ENCODE peak calls at places on chromosomes 13 and 19, in five cellular contexts. X is thoracic aorta, Z is GM12865, K is cardiac muscle cell, P is H1. J is an unnamed sample.

GRCh38 chr19:19530423-19530804 is 1.7 kb downstream of the YJEFN3 start:
- DNase-seq in P (no peak), K (no peak), X (no peak), Z (no peak), J (no peak)

GRCh38 chr13:113402471-113403254 is 38.7 kb upstream of the GRTP1 start:
- DNase-seq in X (no peak), K (no peak), Z (no peak), P (no peak), J (no peak)

GRCh38 chr13:26342898-26343297 is 89.0 kb downstream of the CDK8 start:
- DNase-seq in Z (no peak), K (no peak), P (no peak), X (no peak), J (no peak)

GRCh38 chr19:18093439-18094161 is 4.0 kb upstream of the MAST3 start:
- DNase-seq in X (no peak), K (no peak), Z (no peak), P (no peak), J (no peak)

GRCh38 chr19:35344511-35345031 is 3.1 kb upstream of the FFAR1 start:
- DNase-seq in P (peak), Z (no peak), K (no peak), X (no peak), J (peak)

GRCh38 chr19:47742636-47743035 is 2.7 kb upstream of the NOP53 start:
- DNase-seq in P (no peak), Z (no peak), K (no peak), X (no peak), J (no peak)

GRCh38 chr13:30864352-30865130 is 41.5 kb upstream of the MEDAG start:
- DNase-seq in P (no peak), Z (no peak), X (no peak), K (no peak), J (no peak)

GRCh38 chr13:62300021-62300420 is 884.4 kb upstream of the PCDH20 start:
- DNase-seq in P (no peak), K (no peak), X (no peak), Z (no peak), J (no peak)

GRCh38 chr19:18479964-18480723 is 41.7 kb downstream of the ELL start:
- DNase-seq in K (no peak), X (peak), Z (no peak), P (no peak), J (no peak)

GRCh38 chr13:96822900-96823299 is 171.4 kb downstream of the OXGR1 start:
- DNase-seq in Z (peak), P (no peak), K (peak), X (no peak), J (no peak)

GRCh38 chr13:58455094-58455493 is 823.5 kb downstream of the PCDH17 start:
- DNase-seq in X (no peak), P (no peak), K (no peak), Z (no peak), J (no peak)

GRCh38 chr13:91632071-91632470 is 233.7 kb downstream of the GPC5 start:
- DNase-seq in X (no peak), Z (no peak), P (no peak), K (no peak), J (no peak)

GRCh38 chr13:50116430-50116973 is 101.3 kb downstream of the KCNRG start:
- DNase-seq in K (no peak), P (no peak), X (no peak), Z (no peak), J (no peak)

GRCh38 chr13:84896128-84896527 is 903.1 kb downstream of the SLITRK6 start:
- DNase-seq in Z (peak), P (peak), X (no peak), K (peak), J (no peak)

GRCh38 chr13:48531416-48532145 is 1.3 kb downstream of the RCBTB2 start:
- DNase-seq in Z (peak), P (no peak), K (no peak), X (no peak), J (no peak)

GRCh38 chr13:20174656-20175405 is 14.0 kb upstream of the GJA3 start:
- DNase-seq in Z (peak), K (no peak), X (peak), P (no peak), J (peak)

GRCh38 chr13:40440990-40441820 is 225.2 kb downstream of the FOXO1 start:
- DNase-seq in Z (no peak), P (no peak), K (peak), X (peak), J (no peak)

GRCh38 chr13:75139291-75139690 is 342.7 kb downstream of the TBC1D4 start:
- DNase-seq in X (no peak), K (no peak), P (no peak), Z (no peak), J (no peak)

DNA sequence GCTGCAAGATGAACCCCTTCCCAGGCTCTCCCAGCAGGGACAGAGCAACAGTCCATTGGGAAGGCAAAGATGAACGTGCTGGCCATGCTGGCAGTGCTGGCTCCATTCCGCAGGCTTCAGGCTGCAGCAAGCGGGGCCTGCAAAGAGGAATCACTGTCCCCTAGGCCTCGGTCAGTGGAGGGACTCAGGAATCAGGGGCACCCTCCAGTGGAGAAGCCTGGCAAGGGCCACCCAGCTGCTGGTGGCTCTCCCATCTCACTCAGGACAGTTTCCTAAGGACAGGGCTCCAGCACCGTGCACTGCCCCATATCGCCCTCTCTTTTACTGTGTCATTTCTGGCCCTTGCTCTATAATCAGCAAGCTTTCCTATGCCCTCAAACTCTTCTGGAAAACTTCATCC is 498.6 kb downstream of the EFNB2 start:
- DNase-seq in Z (no peak), X (no peak), P (peak), K (peak), J (no peak)
- TF ChIP-seq CTCF in Z (no peak), X (no peak), P (peak), K (no peak), J (no peak)

DNA sequence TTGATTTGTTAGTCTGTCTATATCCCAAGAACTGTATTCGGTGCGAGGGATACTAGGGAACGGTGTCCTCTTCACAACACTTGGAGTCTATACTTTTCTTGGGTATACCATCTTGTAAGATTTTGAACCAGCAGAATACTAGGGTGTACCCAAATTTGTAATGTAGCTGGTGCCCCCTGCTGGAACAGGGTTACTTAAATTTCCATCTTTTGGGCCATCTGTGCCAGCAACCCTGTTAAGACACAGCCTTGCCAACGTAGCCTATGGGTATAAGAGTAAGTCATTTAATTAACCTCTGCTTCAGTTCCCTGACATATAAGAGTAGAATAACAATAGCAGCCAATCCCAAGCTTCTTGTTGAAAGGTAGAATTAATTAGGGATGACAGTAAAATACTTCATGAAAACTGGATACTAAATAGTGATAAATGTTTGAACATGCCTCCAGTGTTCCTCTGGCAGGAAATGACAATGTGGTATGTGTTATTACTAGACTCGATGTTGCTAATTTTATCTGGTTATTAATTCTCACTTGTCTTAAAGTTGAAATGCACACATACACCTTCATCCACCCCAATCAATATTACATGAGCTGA is 607.6 kb downstream of the FGF9 start:
- DNase-seq in P (peak), X (no peak), K (peak), Z (peak), J (peak)
- TF ChIP-seq CTCF in P (no peak), X (peak), K (peak), Z (peak), J (no peak)

GRCh38 chr19:49017041-49017665 is at the start of gene LHB:
- DNase-seq in K (no peak), X (no peak), Z (no peak), P (no peak), J (no peak)

GRCh38 chr19:49019242-49019932 is 2.5 kb upstream of the LHB start:
- DNase-seq in K (peak), Z (peak), X (no peak), P (peak), J (peak)

GRCh38 chr19:49020342-49020741 is 3.5 kb upstream of the LHB start:
- DNase-seq in Z (no peak), X (no peak), K (no peak), P (peak), J (no peak)

GRCh38 chr19:49016067-49016839 is 638 bp downstream of the LHB start:
- DNase-seq in K (no peak), X (no peak), Z (no peak), P (no peak), J (no peak)

GRCh38 chr19:49017666-49018351 is 918 bp upstream of the LHB start:
- DNase-seq in Z (peak), K (peak), X (no peak), P (peak), J (no peak)
- TF ChIP-seq CTCF in Z (peak), K (peak), X (peak), P (peak), J (no peak)

DNA sequence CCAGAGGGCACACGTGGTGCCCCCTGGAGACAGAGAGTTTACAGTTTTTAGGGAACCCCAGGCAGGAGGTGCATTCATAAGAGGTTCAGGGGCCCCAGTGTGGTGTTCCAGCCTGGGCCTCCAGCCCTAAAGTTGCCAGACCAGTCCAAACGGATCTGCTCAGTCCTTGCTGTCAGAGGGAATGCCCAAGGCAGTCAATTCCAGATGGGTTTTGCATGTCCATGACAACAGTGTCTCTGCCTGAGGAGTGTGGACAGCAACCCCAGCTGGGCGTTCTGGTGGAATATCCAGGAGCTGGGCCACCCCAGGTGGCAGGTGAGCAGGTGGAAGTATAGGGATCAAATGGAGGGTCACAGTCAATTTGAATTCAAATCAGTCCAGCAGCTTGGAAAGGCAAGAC is 25.3 kb downstream of the FBXO27 start:
- DNase-seq in P (no peak), Z (no peak), K (no peak), X (no peak), J (no peak)
- TF ChIP-seq CTCF in P (no peak), Z (no peak), K (no peak), X (no peak), J (no peak)

DNA sequence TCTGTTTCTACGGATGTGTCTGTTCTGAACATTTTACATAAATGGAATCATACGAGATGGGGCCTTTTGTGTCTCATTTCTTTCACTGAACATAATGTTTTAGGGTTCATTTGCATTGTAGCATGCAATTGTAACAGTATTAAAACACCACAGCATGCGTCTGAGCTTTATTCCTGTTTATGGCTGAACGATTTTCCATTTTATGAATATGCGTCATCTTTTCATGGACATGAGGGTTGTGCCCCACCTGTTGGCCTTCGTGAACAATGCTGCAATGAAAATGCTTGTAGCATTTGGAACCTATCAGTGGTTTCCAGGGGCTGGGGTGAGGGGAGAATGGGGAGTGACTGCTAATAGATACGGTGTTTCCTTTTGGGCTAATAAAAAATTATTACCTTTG is 5.1 kb downstream of the OR10H1 start:
- DNase-seq in P (no peak), K (no peak), X (no peak), Z (peak), J (no peak)
- TF ChIP-seq CTCF in P (no peak), K (no peak), X (no peak), Z (peak), J (no peak)

GRCh38 chr19:4647676-4648644 is 8.6 kb downstream of the TNFAIP8L1 start:
- DNase-seq in X (no peak), K (no peak), P (peak), Z (no peak), J (no peak)
- TF ChIP-seq CTCF in X (no peak), K (peak), P (peak), Z (no peak), J (no peak)

GRCh38 chr13:37869756-37870488 is at the start of gene TRPC4:
- DNase-seq in P (peak), K (peak), X (no peak), Z (no peak), J (no peak)
- TF ChIP-seq CTCF in P (peak), K (peak), X (no peak), Z (peak), J (no peak)

DNA sequence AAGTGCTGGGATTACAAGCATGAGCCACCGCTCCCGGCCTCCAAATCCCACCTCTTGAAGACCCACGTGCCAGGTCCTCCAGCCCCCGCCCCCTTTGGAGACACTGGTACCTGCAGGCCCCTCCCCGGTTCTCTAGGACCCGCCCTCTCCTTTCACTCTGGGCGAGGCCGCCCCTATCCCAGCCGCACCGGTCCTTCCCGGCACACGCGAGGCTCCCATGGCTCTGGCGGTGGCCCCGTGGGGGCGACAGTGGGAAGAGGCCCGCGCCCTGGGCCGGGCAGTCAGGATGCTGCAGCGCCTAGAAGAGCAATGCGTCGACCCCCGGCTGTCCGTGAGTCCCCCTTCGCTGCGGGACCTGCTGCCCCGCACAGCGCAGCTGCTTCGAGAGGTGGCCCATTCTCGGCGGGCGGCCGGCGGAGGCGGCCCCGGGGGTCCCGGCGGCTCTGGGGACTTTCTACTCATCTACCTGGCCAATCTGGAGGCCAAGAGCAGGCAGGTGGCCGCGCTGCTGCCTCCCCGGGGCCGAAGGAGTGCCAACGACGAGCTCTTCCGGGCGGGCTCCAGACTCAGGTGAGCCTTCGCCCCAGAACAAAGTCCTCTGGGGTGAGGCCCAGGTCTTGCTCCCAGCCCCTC is at the start of gene CBLC:
- DNase-seq in X (no peak), Z (no peak), K (peak), P (peak), J (no peak)
- TF ChIP-seq CTCF in X (no peak), Z (no peak), K (no peak), P (no peak), J (no peak)

GRCh38 chr19:14686411-14686810 is 3.4 kb upstream of the ZNF333 start:
- DNase-seq in K (peak), P (no peak), X (no peak), Z (peak), J (no peak)
- TF ChIP-seq CTCF in K (peak), P (no peak), X (no peak), Z (no peak), J (no peak)

J was measured in omental fat pad.